ENCODE peak calls at places on chromosomes 7 and 10, in nine cellular contexts. One of them, this sample, is unnamed.

GRCh38 chr10:77836299-77836820 is 90.2 kb downstream of the DLG5 start:
- DNase-seq in lower lobe of right lung: peak; percentile 74
- DNase-seq in cardiac fibroblast: peak; percentile 42
- DNase-seq in ovary: no peak
- DNase-seq in RWPE1: no peak
- DNase-seq in endothelial cell: no peak
- DNase-seq in cardiac muscle cell: peak; percentile 8
- DNase-seq in AG09319: no peak
- DNase-seq in mammary epithelial cell: peak; percentile 49
- DNase-seq in this sample: peak; percentile 73

GRCh38 chr7:47290867-47291266 is 291.0 kb downstream of the TNS3 start:
- DNase-seq in lower lobe of right lung: no peak
- DNase-seq in cardiac fibroblast: no peak
- DNase-seq in ovary: no peak
- DNase-seq in RWPE1: no peak
- DNase-seq in endothelial cell: no peak
- DNase-seq in cardiac muscle cell: no peak
- DNase-seq in AG09319: no peak
- DNase-seq in mammary epithelial cell: peak; percentile 5
- DNase-seq in this sample: no peak

GRCh38 chr7:117262546-117262945 is 60.3 kb downstream of the WNT2 start:
- DNase-seq in lower lobe of right lung: no peak
- DNase-seq in cardiac fibroblast: no peak
- DNase-seq in ovary: no peak
- DNase-seq in RWPE1: no peak
- DNase-seq in endothelial cell: no peak
- DNase-seq in cardiac muscle cell: no peak
- DNase-seq in AG09319: no peak
- DNase-seq in mammary epithelial cell: peak; percentile 62
- DNase-seq in this sample: no peak

GRCh38 chr7:108001759-108002725 is 919 bp downstream of the LAMB1 start:
- DNase-seq in lower lobe of right lung: no peak
- DNase-seq in cardiac fibroblast: peak; percentile 38
- DNase-seq in ovary: peak; percentile 69
- DNase-seq in RWPE1: no peak
- DNase-seq in endothelial cell: peak; percentile 25
- DNase-seq in cardiac muscle cell: peak; percentile 22
- DNase-seq in AG09319: no peak
- DNase-seq in mammary epithelial cell: peak; percentile 29
- DNase-seq in this sample: peak; percentile 68

GRCh38 chr10:36671607-36672006 is 453.8 kb upstream of the ANKRD30A start:
- DNase-seq in lower lobe of right lung: no peak
- DNase-seq in cardiac fibroblast: peak; percentile 5
- DNase-seq in ovary: no peak
- DNase-seq in RWPE1: no peak
- DNase-seq in endothelial cell: no peak
- DNase-seq in cardiac muscle cell: no peak
- DNase-seq in AG09319: no peak
- DNase-seq in mammary epithelial cell: no peak
- DNase-seq in this sample: no peak

GRCh38 chr10:82228701-82229100 is 353.7 kb downstream of the NRG3 start:
- DNase-seq in lower lobe of right lung: no peak
- DNase-seq in cardiac fibroblast: no peak
- DNase-seq in ovary: no peak
- DNase-seq in RWPE1: no peak
- DNase-seq in endothelial cell: no peak
- DNase-seq in cardiac muscle cell: no peak
- DNase-seq in AG09319: no peak
- DNase-seq in mammary epithelial cell: peak; percentile 23
- DNase-seq in this sample: no peak

GRCh38 chr7:100655908-100656674 is at the start of gene ACTL6B:
- DNase-seq in lower lobe of right lung: peak; percentile 67
- DNase-seq in cardiac fibroblast: peak; percentile 41
- DNase-seq in ovary: peak; percentile 75
- DNase-seq in RWPE1: peak; percentile 73
- DNase-seq in endothelial cell: peak; percentile 96
- DNase-seq in cardiac muscle cell: peak; percentile 80
- DNase-seq in AG09319: no peak
- DNase-seq in mammary epithelial cell: peak; percentile 18
- DNase-seq in this sample: no peak

GRCh38 chr7:1232623-1233327 is at the start of gene UNCX:
- DNase-seq in lower lobe of right lung: no peak
- DNase-seq in cardiac fibroblast: no peak
- DNase-seq in ovary: no peak
- DNase-seq in RWPE1: no peak
- DNase-seq in endothelial cell: no peak
- DNase-seq in cardiac muscle cell: no peak
- DNase-seq in AG09319: no peak
- DNase-seq in mammary epithelial cell: no peak
- DNase-seq in this sample: no peak

GRCh38 chr7:121113288-121113687 is 124.8 kb downstream of the CPED1 start:
- DNase-seq in lower lobe of right lung: no peak
- DNase-seq in cardiac fibroblast: no peak
- DNase-seq in ovary: no peak
- DNase-seq in RWPE1: peak; percentile 29
- DNase-seq in endothelial cell: no peak
- DNase-seq in cardiac muscle cell: no peak
- DNase-seq in AG09319: no peak
- DNase-seq in mammary epithelial cell: peak; percentile 70
- DNase-seq in this sample: no peak

GRCh38 chr10:124279882-124280281 is 138.8 kb downstream of the OAT start:
- DNase-seq in lower lobe of right lung: peak; percentile 47
- DNase-seq in cardiac fibroblast: no peak
- DNase-seq in ovary: no peak
- DNase-seq in RWPE1: no peak
- DNase-seq in endothelial cell: no peak
- DNase-seq in cardiac muscle cell: no peak
- DNase-seq in AG09319: no peak
- DNase-seq in mammary epithelial cell: no peak
- DNase-seq in this sample: no peak

GRCh38 chr7:29657288-29657687 is 93.7 kb downstream of the PRR15 start:
- DNase-seq in lower lobe of right lung: no peak
- DNase-seq in cardiac fibroblast: no peak
- DNase-seq in ovary: no peak
- DNase-seq in RWPE1: no peak
- DNase-seq in endothelial cell: no peak
- DNase-seq in cardiac muscle cell: no peak
- DNase-seq in AG09319: no peak
- DNase-seq in mammary epithelial cell: no peak
- DNase-seq in this sample: no peak

DNA sequence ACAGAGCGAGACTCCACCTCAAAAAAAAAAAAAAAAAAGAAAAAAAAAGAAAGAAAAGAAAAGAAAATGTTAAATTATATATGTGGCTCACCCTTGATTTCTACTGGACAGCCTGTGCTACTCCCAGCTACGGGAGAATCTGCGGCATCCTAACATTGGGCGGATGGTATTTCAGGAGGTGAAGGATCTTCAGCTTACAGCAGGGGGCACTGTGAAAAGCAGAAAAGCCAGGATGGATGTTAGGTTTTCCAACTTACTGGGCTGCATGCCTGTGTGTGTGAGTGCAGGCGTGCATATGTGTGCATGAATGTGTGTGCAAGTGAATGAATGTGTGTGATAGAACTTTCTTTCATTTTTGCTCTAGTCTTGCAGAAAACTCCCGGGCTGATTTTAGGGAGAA is 1066.5 kb downstream of the TYW1 start:
- DNase-seq in lower lobe of right lung: no peak
- DNase-seq in cardiac fibroblast: no peak
- DNase-seq in ovary: no peak
- DNase-seq in RWPE1: no peak
- DNase-seq in endothelial cell: no peak
- DNase-seq in cardiac muscle cell: peak; percentile 29
- DNase-seq in AG09319: no peak
- DNase-seq in mammary epithelial cell: no peak
- DNase-seq in this sample: no peak
- TF ChIP-seq CTCF in lower lobe of right lung: peak; percentile 28
- TF ChIP-seq CTCF in cardiac fibroblast: no peak
- TF ChIP-seq CTCF in ovary: no peak
- TF ChIP-seq CTCF in RWPE1: no peak
- TF ChIP-seq CTCF in endothelial cell: no peak
- TF ChIP-seq CTCF in cardiac muscle cell: peak; percentile 43
- TF ChIP-seq CTCF in AG09319: no peak
- TF ChIP-seq CTCF in mammary epithelial cell: peak; percentile 3
- TF ChIP-seq CTCF in this sample: peak; percentile 7

GRCh38 chr10:110540038-110540437 is 27.5 kb upstream of the SMC3 start:
- DNase-seq in lower lobe of right lung: no peak
- DNase-seq in cardiac fibroblast: no peak
- DNase-seq in ovary: no peak
- DNase-seq in RWPE1: no peak
- DNase-seq in endothelial cell: no peak
- DNase-seq in cardiac muscle cell: no peak
- DNase-seq in AG09319: no peak
- DNase-seq in mammary epithelial cell: no peak
- DNase-seq in this sample: no peak

GRCh38 chr10:110534571-110534970 is 32.9 kb upstream of the SMC3 start:
- DNase-seq in lower lobe of right lung: no peak
- DNase-seq in cardiac fibroblast: no peak
- DNase-seq in ovary: no peak
- DNase-seq in RWPE1: no peak
- DNase-seq in endothelial cell: no peak
- DNase-seq in cardiac muscle cell: no peak
- DNase-seq in AG09319: no peak
- DNase-seq in mammary epithelial cell: no peak
- DNase-seq in this sample: no peak

GRCh38 chr10:110531687-110532086 is 34.0 kb downstream of the DUSP5 start:
- DNase-seq in lower lobe of right lung: no peak
- DNase-seq in cardiac fibroblast: no peak
- DNase-seq in ovary: no peak
- DNase-seq in RWPE1: no peak
- DNase-seq in endothelial cell: no peak
- DNase-seq in cardiac muscle cell: no peak
- DNase-seq in AG09319: no peak
- DNase-seq in mammary epithelial cell: no peak
- DNase-seq in this sample: no peak

GRCh38 chr10:110533149-110533548 is 34.3 kb upstream of the SMC3 start:
- DNase-seq in lower lobe of right lung: no peak
- DNase-seq in cardiac fibroblast: peak; percentile 30
- DNase-seq in ovary: no peak
- DNase-seq in RWPE1: no peak
- DNase-seq in endothelial cell: no peak
- DNase-seq in cardiac muscle cell: no peak
- DNase-seq in AG09319: no peak
- DNase-seq in mammary epithelial cell: no peak
- DNase-seq in this sample: no peak

DNA sequence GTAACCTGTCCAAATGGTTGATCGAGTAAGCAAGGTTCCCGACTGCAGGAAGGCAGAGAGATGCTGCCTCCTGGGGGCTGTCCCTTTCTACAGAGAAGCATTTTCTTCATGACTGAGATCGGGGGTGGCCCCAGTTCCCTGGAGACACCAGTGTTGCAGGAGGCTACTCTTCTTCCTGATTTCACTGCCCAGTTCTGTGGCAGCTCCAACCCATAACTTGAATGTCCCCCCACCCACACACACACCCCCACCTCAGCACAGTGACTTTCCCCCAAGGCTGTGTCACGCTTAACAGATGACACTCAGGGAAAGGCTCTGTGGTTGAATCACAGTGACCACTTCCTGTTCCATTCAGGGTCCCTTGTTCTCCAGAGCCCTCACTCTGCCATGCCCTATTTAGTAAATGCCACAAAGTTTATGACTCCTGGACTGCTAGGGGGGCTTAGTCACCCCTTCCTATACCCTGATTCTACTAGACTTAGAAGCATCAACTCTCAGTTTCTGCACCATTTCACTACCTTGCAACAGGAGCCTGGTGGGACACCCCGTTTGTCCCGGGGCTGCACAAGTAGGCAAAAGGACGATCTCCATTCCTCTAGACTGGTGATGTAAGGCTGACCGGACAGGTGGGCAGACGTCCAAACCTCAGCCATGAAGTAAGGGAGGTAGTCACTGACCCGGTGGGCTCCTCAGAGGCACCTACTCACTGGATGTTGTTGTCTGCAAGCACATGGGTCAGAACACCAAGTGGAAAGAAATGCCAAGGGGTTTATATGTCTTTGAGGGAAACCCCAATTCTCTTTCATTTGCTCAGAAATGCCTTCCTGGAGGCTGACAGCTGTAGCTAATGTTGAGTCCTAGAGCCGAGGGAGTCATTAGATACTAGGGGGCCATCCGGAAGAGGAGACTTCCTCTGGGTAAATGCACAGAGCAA is 31.3 kb upstream of the SMC3 start:
- DNase-seq in lower lobe of right lung: peak; percentile 64
- DNase-seq in cardiac fibroblast: peak; percentile 53
- DNase-seq in ovary: no peak
- DNase-seq in RWPE1: no peak
- DNase-seq in endothelial cell: no peak
- DNase-seq in cardiac muscle cell: no peak
- DNase-seq in AG09319: no peak
- DNase-seq in mammary epithelial cell: peak; percentile 70
- DNase-seq in this sample: no peak
- TF ChIP-seq CTCF in lower lobe of right lung: peak; percentile 34
- TF ChIP-seq CTCF in cardiac fibroblast: peak; percentile 21
- TF ChIP-seq CTCF in ovary: no peak
- TF ChIP-seq CTCF in RWPE1: no peak
- TF ChIP-seq CTCF in endothelial cell: no peak
- TF ChIP-seq CTCF in cardiac muscle cell: peak; percentile 34
- TF ChIP-seq CTCF in AG09319: peak; percentile 34
- TF ChIP-seq CTCF in mammary epithelial cell: peak; percentile 44
- TF ChIP-seq CTCF in this sample: peak; percentile 21

DNA sequence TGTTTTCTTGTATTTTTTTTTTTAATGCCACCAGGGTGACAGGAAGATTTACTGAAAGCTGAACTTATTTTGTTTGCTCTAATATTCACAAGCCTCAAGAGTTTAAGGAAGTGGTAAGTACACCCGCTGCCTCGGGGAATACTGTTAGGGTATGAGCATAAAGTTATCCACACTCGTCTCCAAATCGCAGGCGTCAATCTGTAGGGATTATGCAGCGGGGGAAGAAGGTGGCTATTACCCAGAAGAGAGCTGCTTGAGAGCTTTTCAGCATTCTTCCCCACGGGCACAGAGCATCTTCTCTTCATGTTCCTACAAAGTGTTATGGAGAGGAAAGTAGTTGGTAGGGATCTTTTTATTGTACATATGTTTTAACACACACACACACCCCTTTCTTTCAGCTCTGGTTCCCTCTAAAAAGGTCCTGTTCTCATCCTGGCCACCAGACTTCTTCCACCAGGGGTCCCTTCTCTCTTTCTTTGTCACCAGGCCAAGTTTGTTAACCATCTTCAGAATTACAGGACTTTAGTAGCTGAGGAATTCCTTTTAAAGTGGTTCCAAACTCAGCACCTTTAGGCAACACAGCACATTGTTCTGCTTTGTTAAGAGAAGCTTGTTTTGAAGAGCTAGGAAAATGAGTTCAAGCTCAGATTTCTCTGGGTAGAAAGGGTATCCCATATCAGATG is 411.6 kb upstream of the GALNT17 start:
- DNase-seq in lower lobe of right lung: no peak
- DNase-seq in cardiac fibroblast: no peak
- DNase-seq in ovary: no peak
- DNase-seq in RWPE1: no peak
- DNase-seq in endothelial cell: no peak
- DNase-seq in cardiac muscle cell: no peak
- DNase-seq in AG09319: no peak
- DNase-seq in mammary epithelial cell: no peak
- DNase-seq in this sample: no peak
- TF ChIP-seq CTCF in lower lobe of right lung: no peak
- TF ChIP-seq CTCF in cardiac fibroblast: no peak
- TF ChIP-seq CTCF in ovary: no peak
- TF ChIP-seq CTCF in RWPE1: no peak
- TF ChIP-seq CTCF in endothelial cell: no peak
- TF ChIP-seq CTCF in cardiac muscle cell: no peak
- TF ChIP-seq CTCF in AG09319: no peak
- TF ChIP-seq CTCF in mammary epithelial cell: no peak
- TF ChIP-seq CTCF in this sample: no peak

GRCh38 chr10:22320591-22321155 is at the start of gene BMI1:
- DNase-seq in lower lobe of right lung: peak; percentile 77
- DNase-seq in cardiac fibroblast: peak; percentile 88
- DNase-seq in ovary: peak; percentile 85
- DNase-seq in RWPE1: peak; percentile 80
- DNase-seq in endothelial cell: peak; percentile 70
- DNase-seq in cardiac muscle cell: peak; percentile 87
- DNase-seq in AG09319: no peak
- DNase-seq in mammary epithelial cell: peak; percentile 28
- DNase-seq in this sample: peak; percentile 88
- TF ChIP-seq CTCF in lower lobe of right lung: no peak
- TF ChIP-seq CTCF in cardiac fibroblast: no peak
- TF ChIP-seq CTCF in ovary: no peak
- TF ChIP-seq CTCF in RWPE1: no peak
- TF ChIP-seq CTCF in endothelial cell: no peak
- TF ChIP-seq CTCF in cardiac muscle cell: no peak
- TF ChIP-seq CTCF in AG09319: no peak
- TF ChIP-seq CTCF in mammary epithelial cell: no peak
- TF ChIP-seq CTCF in this sample: no peak

This sample was measured in ascending aorta.